ENCODE peak calls at places on chromosomes 3 and 15, in six cellular contexts. L, O, K, Q, X and F are unnamed samples.

GRCh38 chr15:90001683-90002427 is 731 bp downstream of the ZNF710 start:
- DNase-seq in L (peak), O (peak), Q (no peak), X (peak), K (peak), F (no peak)

GRCh38 chr3:33314993-33315392 is 37.8 kb downstream of the FBXL2 start:
- DNase-seq in O (no peak), L (no peak), X (no peak), Q (no peak), K (no peak), F (no peak)

GRCh38 chr15:57357796-57358195 is 18.5 kb upstream of the CGNL1 start:
- DNase-seq in X (no peak), Q (no peak), O (no peak), K (no peak), L (no peak), F (no peak)

GRCh38 chr3:182710557-182711157 is 82.6 kb upstream of the ATP11B start:
- DNase-seq in O (peak), K (peak), L (peak), X (peak), Q (no peak), F (no peak)

GRCh38 chr3:46768061-46768460 is 50.4 kb upstream of the PRSS50 start:
- DNase-seq in Q (no peak), X (no peak), L (no peak), K (no peak), O (no peak), F (no peak)

GRCh38 chr3:117756580-117756979 is 1047.0 kb downstream of the TUSC7 start:
- DNase-seq in L (no peak), X (no peak), K (no peak), O (no peak), Q (no peak), F (no peak)

GRCh38 chr3:63706321-63707085 is 54.0 kb downstream of the SNTN start:
- DNase-seq in X (no peak), L (peak), K (peak), Q (no peak), O (peak), F (no peak)

GRCh38 chr15:63372753-63373152 is 8.9 kb downstream of the CA12 start:
- DNase-seq in K (peak), X (no peak), O (peak), Q (peak), L (no peak), F (no peak)

GRCh38 chr3:65851827-65852226 is 186.9 kb downstream of the MAGI1 start:
- DNase-seq in X (no peak), Q (peak), K (peak), L (no peak), O (no peak), F (no peak)

GRCh38 chr15:86691091-86691490 is 611.4 kb downstream of the AGBL1 start:
- DNase-seq in X (no peak), Q (no peak), K (no peak), O (no peak), L (no peak), F (no peak)

GRCh38 chr15:100900136-100900894 is 18.8 kb upstream of the LRRK1 start:
- DNase-seq in O (no peak), X (no peak), L (no peak), Q (no peak), K (no peak), F (no peak)

GRCh38 chr15:29671308-29671981 is 150.8 kb downstream of the TJP1 start:
- DNase-seq in K (peak), X (peak), Q (no peak), O (no peak), L (no peak), F (no peak)

GRCh38 chr3:129404130-129404529 is 24.3 kb downstream of the EFCAB12 start:
- DNase-seq in X (no peak), Q (no peak), K (no peak), L (no peak), O (no peak), F (no peak)

GRCh38 chr3:66809579-66809958 is 188.5 kb upstream of the KBTBD8 start:
- DNase-seq in O (no peak), Q (no peak), L (no peak), K (no peak), X (no peak), F (no peak)

GRCh38 chr3:150309557-150309956 is 98.5 kb upstream of the TSC22D2 start:
- DNase-seq in X (no peak), K (peak), Q (no peak), O (peak), L (peak), F (no peak)

GRCh38 chr3:44948239-44948638 is 27.7 kb downstream of the ZDHHC3 start:
- DNase-seq in O (no peak), X (no peak), K (no peak), Q (no peak), L (no peak), F (no peak)